ENCODE peak calls at places on chromosomes 3 and 15, in seven cellular contexts. B is lower leg skin, U is omental fat pad, D is IMR-90, S is ascending aorta, Z is nephron progenitor cell, C is PC-3. R is an unnamed sample.

GRCh38 chr3:181487236-181487978 is 224.3 kb upstream of the SOX2 start:
- DNase-seq in B (no peak), U (no peak), D (no peak), S (no peak), Z (no peak), C (no peak), R (no peak)

GRCh38 chr3:114089675-114090074 is 33.1 kb downstream of the QTRT2 start:
- DNase-seq in B (no peak), U (no peak), D (no peak), S (no peak), Z (no peak), C (no peak), R (no peak)

GRCh38 chr3:151263126-151263525 is 15.2 kb downstream of the P2RY14 start:
- DNase-seq in B (peak), U (no peak), D (peak), S (no peak), Z (no peak), C (no peak), R (no peak)

GRCh38 chr3:38646630-38647029 is 2.9 kb downstream of the SCN5A start:
- DNase-seq in B (no peak), U (no peak), D (peak), S (peak), Z (no peak), C (peak), R (no peak)

GRCh38 chr15:73518180-73518862 is 75.4 kb downstream of the REC114 start:
- DNase-seq in B (no peak), U (no peak), D (no peak), S (no peak), Z (no peak), C (no peak), R (no peak)

GRCh38 chr3:99911433-99911832 is 93.8 kb downstream of the CMSS1 start:
- DNase-seq in B (no peak), U (no peak), D (no peak), S (no peak), Z (no peak), C (no peak), R (no peak)

GRCh38 chr3:18134386-18135082 is 290.6 kb downstream of the SATB1 start:
- DNase-seq in B (no peak), U (no peak), D (peak), S (no peak), Z (no peak), C (peak), R (no peak)

GRCh38 chr3:4776980-4777581 is 202.2 kb upstream of the BHLHE40 start:
- DNase-seq in B (peak), U (no peak), D (no peak), S (no peak), Z (no peak), C (peak), R (peak)

GRCh38 chr3:132659370-132660055 is at the start of gene ACAD11:
- DNase-seq in B (peak), U (peak), D (peak), S (peak), Z (peak), C (peak), R (peak)

GRCh38 chr15:101217446-101217845 is 34.4 kb downstream of the CHSY1 start:
- DNase-seq in B (no peak), U (no peak), D (no peak), S (no peak), Z (no peak), C (no peak), R (no peak)

GRCh38 chr15:24956131-24956838 is 1.5 kb downstream of the SNRPN start:
- DNase-seq in B (peak), U (no peak), D (peak), S (peak), Z (peak), C (peak), R (peak)

GRCh38 chr3:129530331-129530761 is 1.9 kb downstream of the RHO start:
- DNase-seq in B (no peak), U (no peak), D (peak), S (no peak), Z (no peak), C (no peak), R (no peak)

GRCh38 chr3:133832802-133833144 is 27.2 kb downstream of the SRPRB start:
- DNase-seq in B (no peak), U (no peak), D (no peak), S (no peak), Z (no peak), C (no peak), R (no peak)

GRCh38 chr3:23183731-23184130 is 19.4 kb upstream of the UBE2E2 start:
- DNase-seq in B (no peak), U (no peak), D (peak), S (no peak), Z (peak), C (peak), R (no peak)
- TF ChIP-seq CTCF in B (no peak), U (no peak), D (peak), S (no peak), Z (peak), C (peak), R (peak)

GRCh38 chr15:39776068-39776467 is 6.6 kb downstream of the FSIP1 start:
- DNase-seq in B (no peak), U (no peak), D (no peak), S (no peak), Z (no peak), C (no peak), R (no peak)

GRCh38 chr15:39774688-39775267 is 7.9 kb downstream of the FSIP1 start:
- DNase-seq in B (no peak), U (no peak), D (no peak), S (no peak), Z (no peak), C (no peak), R (no peak)

GRCh38 chr15:39767921-39768320 is 14.7 kb downstream of the FSIP1 start:
- DNase-seq in B (no peak), U (no peak), D (no peak), S (no peak), Z (no peak), C (no peak), R (no peak)

DNA sequence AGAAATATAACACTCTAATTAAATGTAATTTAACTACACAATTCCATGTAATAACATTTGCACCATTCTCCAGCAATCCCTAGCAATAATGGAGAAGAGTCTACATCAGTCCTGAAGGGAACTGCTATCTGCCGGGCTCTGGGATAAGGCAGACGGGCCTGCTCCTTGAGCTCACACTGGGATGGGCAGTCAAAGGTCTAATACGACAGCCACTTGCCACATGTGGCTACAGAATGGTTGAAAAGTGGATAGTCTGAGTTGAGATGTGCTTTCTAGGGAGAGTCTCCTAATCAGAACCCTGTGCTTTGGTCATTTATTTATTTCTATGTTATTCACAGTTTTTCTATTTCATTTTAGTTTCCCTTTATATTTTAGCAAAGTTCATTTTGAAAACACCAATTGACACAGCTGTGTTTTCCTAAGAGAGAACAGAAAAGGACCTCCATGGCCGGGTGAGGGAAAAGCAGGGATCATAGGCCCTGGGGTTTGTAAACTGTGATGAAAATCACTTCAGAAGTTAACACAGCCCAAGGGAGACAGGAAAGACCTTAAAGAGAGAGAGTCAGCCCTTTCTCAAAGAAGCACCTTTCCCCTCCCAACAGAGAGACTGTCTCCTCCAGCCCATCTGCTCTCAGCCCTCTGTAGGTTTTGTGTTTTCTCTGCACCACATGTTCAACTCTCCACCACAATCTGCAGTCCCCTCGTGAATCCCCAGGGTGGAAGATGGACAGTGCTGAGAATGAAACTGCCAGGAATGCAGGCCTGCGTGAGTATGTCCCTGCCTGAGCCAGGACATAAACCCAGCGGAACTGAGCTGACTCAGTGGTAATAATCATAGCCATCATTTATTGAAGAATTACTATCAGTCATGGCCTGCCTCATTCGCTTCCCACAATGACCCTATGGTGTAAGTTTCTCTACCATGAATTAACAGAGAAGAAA is 11.6 kb downstream of the FSIP1 start:
- DNase-seq in B (no peak), U (no peak), D (peak), S (no peak), Z (no peak), C (no peak), R (no peak)
- TF ChIP-seq CTCF in B (no peak), U (no peak), D (no peak), S (no peak), Z (no peak), C (no peak), R (no peak)

GRCh38 chr3:125141596-125142417 is 70.7 kb downstream of the SLC12A8 start:
- DNase-seq in B (no peak), U (no peak), D (no peak), S (no peak), Z (peak), C (no peak), R (peak)
- TF ChIP-seq CTCF in B (no peak), U (no peak), D (no peak), S (peak), Z (no peak), C (no peak), R (peak)

DNA sequence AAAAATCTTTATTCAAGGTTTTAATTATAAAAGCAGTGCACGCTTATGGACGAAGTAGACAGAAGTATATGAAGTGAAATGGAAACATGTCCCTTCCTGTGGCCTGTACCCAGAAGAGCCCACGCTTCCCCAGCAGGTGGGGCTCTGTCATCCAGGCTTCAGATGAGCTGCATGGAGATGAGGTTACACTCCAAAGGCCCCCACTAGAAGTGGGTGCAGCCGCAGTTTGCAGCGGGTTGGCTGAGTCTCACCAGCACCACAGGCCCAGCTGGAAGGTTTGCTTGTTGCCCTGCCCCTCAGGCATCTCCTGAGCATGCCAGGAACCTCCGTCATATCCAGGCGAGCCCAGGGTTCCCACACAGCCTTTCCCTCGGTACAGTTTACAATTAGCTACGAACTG is 33.1 kb downstream of the PRR20G start:
- DNase-seq in B (no peak), U (no peak), D (no peak), S (no peak), Z (no peak), C (peak), R (no peak)
- TF ChIP-seq CTCF in B (no peak), U (no peak), D (peak), S (no peak), Z (no peak), C (peak), R (peak)

GRCh38 chr15:35485411-35485810 is 60.6 kb downstream of the DPH6 start:
- DNase-seq in B (no peak), U (no peak), D (no peak), S (no peak), Z (no peak), C (no peak), R (no peak)
- TF ChIP-seq CTCF in B (no peak), U (no peak), D (no peak), S (no peak), Z (no peak), C (no peak), R (no peak)

DNA sequence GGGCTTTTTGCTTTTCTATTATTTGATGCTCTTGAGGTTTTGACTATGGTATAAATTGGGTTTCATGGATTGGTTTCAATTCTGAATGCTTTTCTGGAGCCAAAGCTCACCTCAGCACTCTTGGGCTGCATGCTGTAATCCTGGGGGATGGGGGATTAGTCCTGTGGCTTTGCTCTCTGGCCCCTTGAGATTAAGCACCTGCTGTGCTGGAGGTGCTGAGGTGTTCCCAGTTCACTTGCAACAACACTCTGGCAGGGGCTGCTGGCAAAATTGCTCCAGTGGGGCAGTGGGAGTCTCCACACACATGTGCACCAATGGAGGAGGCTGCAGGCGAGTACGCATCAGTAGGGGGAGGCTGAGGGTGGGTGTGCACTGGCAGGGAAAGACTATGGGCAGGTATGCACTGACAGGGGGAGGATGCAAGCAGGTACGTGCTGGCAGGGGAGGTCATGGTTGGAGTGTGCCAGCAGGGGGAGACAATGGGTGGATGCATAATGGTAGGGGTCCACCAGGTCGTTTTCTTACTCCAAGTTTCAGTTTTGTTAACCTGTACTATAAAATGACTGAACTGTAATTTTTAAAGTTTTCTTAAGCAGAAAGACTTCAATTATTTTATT is 489.2 kb downstream of the FGF12 start:
- DNase-seq in B (no peak), U (no peak), D (no peak), S (no peak), Z (peak), C (no peak), R (no peak)
- TF ChIP-seq CTCF in B (no peak), U (no peak), D (no peak), S (no peak), Z (no peak), C (peak), R (no peak)

R was measured in GM10248.